ENCODE peak calls at places on chromosome 14, in nine cellular contexts. O, K, C, I, N, L, W, D and G are unnamed samples.

GRCh38 chr14:62143235-62143634 is 381.0 kb downstream of the SNAPC1 start:
- DNase-seq in N (no peak), K (no peak), D (no peak), W (no peak), O (peak; percentile 8), I (no peak), C (no peak), L (no peak), G (peak; percentile 46)

GRCh38 chr14:23008836-23009235 is 1.1 kb downstream of the C14orf93 start:
- DNase-seq in C (no peak), K (no peak), I (peak; percentile 27), W (no peak), D (no peak), O (no peak), L (no peak), N (peak; percentile 16), G (no peak)

GRCh38 chr14:31968107-31968810 is 108.8 kb upstream of the ARHGAP5 start:
- DNase-seq in K (peak; percentile 8), O (no peak), I (no peak), C (no peak), L (no peak), W (no peak), N (no peak), D (no peak), G (peak; percentile 65)

GRCh38 chr14:55581011-55581806 is 1.2 kb downstream of the KTN1 start:
- DNase-seq in D (no peak), K (peak; percentile 7), I (peak; percentile 21), L (peak; percentile 46), N (peak; percentile 23), O (peak; percentile 39), C (peak; percentile 58), W (peak; percentile 22), G (peak; percentile 31)

GRCh38 chr14:31543969-31544799 is 17.0 kb upstream of the NUBPL start:
- DNase-seq in K (no peak), O (peak; percentile 57), L (no peak), I (no peak), N (no peak), W (no peak), C (no peak), D (no peak), G (no peak)

GRCh38 chr14:77369280-77369679 is 7.6 kb downstream of the TMED8 start:
- DNase-seq in W (no peak), D (no peak), I (no peak), N (no peak), O (no peak), L (peak; percentile 43), C (no peak), K (no peak), G (no peak)

GRCh38 chr14:102571478-102572042 is 20.9 kb upstream of the RCOR1 start:
- DNase-seq in W (no peak), K (no peak), D (no peak), L (no peak), N (no peak), I (no peak), O (no peak), C (no peak), G (no peak)

GRCh38 chr14:95993768-95994592 is 45.2 kb upstream of the C14orf132 start:
- DNase-seq in I (peak; percentile 31), D (no peak), W (peak; percentile 6), N (peak; percentile 8), L (peak; percentile 20), C (peak; percentile 52), K (peak; percentile 38), O (peak; percentile 68), G (peak; percentile 44)

GRCh38 chr14:82080319-82080718 is 546.7 kb upstream of the SEL1L start:
- DNase-seq in K (no peak), W (no peak), I (no peak), N (no peak), C (no peak), O (no peak), D (no peak), L (no peak), G (no peak)

GRCh38 chr14:20427231-20428009 is 8.5 kb downstream of the KLHL33 start:
- DNase-seq in K (no peak), N (peak; percentile 79), C (peak; percentile 18), L (no peak), I (peak; percentile 69), W (no peak), O (peak; percentile 69), D (no peak), G (peak; percentile 37)

GRCh38 chr14:102200690-102201368 is 61.1 kb downstream of the WDR20 start:
- DNase-seq in W (no peak), K (no peak), N (no peak), L (peak; percentile 41), D (no peak), C (peak; percentile 20), I (no peak), O (no peak), G (peak; percentile 15)

GRCh38 chr14:44453433-44454171 is 53.5 kb downstream of the FSCB start:
- DNase-seq in D (no peak), L (no peak), C (no peak), K (no peak), O (no peak), I (peak; percentile 66), W (no peak), N (no peak), G (no peak)

GRCh38 chr14:68692216-68692615 is 100.7 kb downstream of the ZFP36L1 start:
- DNase-seq in I (no peak), D (no peak), O (no peak), N (no peak), K (peak; percentile 37), L (no peak), W (no peak), C (no peak), G (peak; percentile 78)

GRCh38 chr14:50397461-50398196 is 948 bp upstream of the CDKL1 start:
- DNase-seq in D (no peak), N (no peak), O (no peak), C (no peak), W (no peak), L (no peak), K (peak; percentile 21), I (no peak), G (peak; percentile 21)